ENCODE peak calls at places on chromosomes 16 and 17, in eight cellular contexts. T is astrocyte of the spinal cord; J is dorsolateral prefrontal cortex; Y is IMR-90; W is AG04450; F is cardiac fibroblast; V is ovary; A is CD8-positive, alpha-beta T cell. L is an unnamed sample.

GRCh38 chr17:64500487-64500859 is 3.6 kb upstream of the POLG2 start:
- DNase-seq in T (no peak), J (no peak), Y (no peak), W (no peak), F (no peak), V (no peak), A (no peak), L (no peak)

GRCh38 chr17:76384222-76384986 is at the start of gene SPHK1:
- DNase-seq in T (peak), J (no peak), Y (peak), W (no peak), F (peak), V (peak), A (peak), L (peak)

GRCh38 chr17:8253801-8254200 is 4.7 kb downstream of the PFAS start:
- DNase-seq in T (peak), J (no peak), Y (no peak), W (no peak), F (peak), V (no peak), A (no peak), L (peak)

GRCh38 chr17:9401434-9401833 is 174.2 kb downstream of the STX8 start:
- DNase-seq in T (peak), J (no peak), Y (peak), W (peak), F (peak), V (no peak), A (no peak), L (peak)

GRCh38 chr17:2701996-2702741 is 9.4 kb downstream of the CLUH start:
- DNase-seq in T (no peak), J (no peak), Y (no peak), W (no peak), F (no peak), V (no peak), A (no peak), L (no peak)

GRCh38 chr17:39813631-39814030 is 50.5 kb downstream of the IKZF3 start:
- DNase-seq in T (no peak), J (no peak), Y (no peak), W (no peak), F (no peak), V (no peak), A (peak), L (no peak)

GRCh38 chr17:5780476-5780875 is 196.2 kb upstream of the NLRP1 start:
- DNase-seq in T (peak), J (no peak), Y (peak), W (no peak), F (peak), V (no peak), A (no peak), L (peak)

GRCh38 chr17:74198694-74199093 is 4.8 kb upstream of the RPL38 start:
- DNase-seq in T (no peak), J (no peak), Y (no peak), W (no peak), F (no peak), V (no peak), A (no peak), L (no peak)

GRCh38 chr17:40242774-40243173 is 23.7 kb downstream of the WIPF2 start:
- DNase-seq in T (no peak), J (no peak), Y (no peak), W (no peak), F (no peak), V (no peak), A (no peak), L (no peak)

GRCh38 chr16:24077989-24078388 is 178.1 kb upstream of the CACNG3 start:
- DNase-seq in T (no peak), J (no peak), Y (no peak), W (no peak), F (no peak), V (no peak), A (no peak), L (no peak)

DNA sequence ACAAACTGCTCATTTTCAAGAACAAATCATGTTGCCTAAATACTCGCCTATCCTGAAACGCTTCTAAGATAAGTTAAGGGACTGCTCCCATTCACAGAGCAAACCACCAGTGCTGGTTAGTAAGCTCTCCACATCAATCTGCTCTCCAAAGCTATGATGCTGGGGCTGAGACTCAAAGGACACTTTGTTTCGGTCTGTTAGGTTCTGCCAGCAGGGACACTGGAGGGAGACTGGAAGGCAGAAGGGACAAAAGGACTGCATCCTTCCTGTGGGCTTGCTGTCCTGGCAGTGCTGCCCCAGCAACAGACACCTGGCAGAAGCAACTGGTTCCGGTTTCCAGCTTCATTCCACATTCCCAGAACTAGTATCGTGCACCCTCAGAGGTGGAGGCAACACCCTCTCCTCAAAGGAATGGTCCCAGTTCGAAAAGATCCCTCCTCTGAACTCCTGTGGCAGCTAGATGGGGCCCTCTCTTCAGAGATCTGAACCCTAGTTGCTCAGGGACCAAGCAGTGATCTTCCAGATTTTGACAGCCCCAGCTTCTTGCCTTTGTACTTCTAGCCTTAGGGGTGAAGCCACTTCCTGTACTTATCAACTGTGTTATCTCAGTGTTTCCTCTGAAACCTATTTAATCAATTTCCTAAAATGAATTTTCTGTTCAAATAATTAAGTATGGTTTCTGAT is 73.4 kb upstream of the GSG1L start:
- DNase-seq in T (no peak), J (no peak), Y (no peak), W (no peak), F (peak), V (no peak), A (peak), L (peak)
- TF ChIP-seq CTCF in T (no peak), J (no peak), Y (no peak), W (no peak), F (no peak), V (no peak), A (peak), L (peak)

GRCh38 chr17:72420775-72421127 is 299.9 kb downstream of the SOX9 start:
- DNase-seq in T (no peak), J (no peak), Y (no peak), W (no peak), F (no peak), V (no peak), A (no peak), L (no peak)

GRCh38 chr17:72419866-72420774 is 299.3 kb downstream of the SOX9 start:
- DNase-seq in T (peak), J (no peak), Y (no peak), W (no peak), F (no peak), V (no peak), A (no peak), L (no peak)

GRCh38 chr17:72422204-72422504 is 301.3 kb downstream of the SOX9 start:
- DNase-seq in T (no peak), J (no peak), Y (no peak), W (no peak), F (no peak), V (no peak), A (no peak), L (no peak)

GRCh38 chr17:72422505-72423285 is 301.9 kb downstream of the SOX9 start:
- DNase-seq in T (peak), J (no peak), Y (peak), W (peak), F (peak), V (no peak), A (no peak), L (peak)

DNA sequence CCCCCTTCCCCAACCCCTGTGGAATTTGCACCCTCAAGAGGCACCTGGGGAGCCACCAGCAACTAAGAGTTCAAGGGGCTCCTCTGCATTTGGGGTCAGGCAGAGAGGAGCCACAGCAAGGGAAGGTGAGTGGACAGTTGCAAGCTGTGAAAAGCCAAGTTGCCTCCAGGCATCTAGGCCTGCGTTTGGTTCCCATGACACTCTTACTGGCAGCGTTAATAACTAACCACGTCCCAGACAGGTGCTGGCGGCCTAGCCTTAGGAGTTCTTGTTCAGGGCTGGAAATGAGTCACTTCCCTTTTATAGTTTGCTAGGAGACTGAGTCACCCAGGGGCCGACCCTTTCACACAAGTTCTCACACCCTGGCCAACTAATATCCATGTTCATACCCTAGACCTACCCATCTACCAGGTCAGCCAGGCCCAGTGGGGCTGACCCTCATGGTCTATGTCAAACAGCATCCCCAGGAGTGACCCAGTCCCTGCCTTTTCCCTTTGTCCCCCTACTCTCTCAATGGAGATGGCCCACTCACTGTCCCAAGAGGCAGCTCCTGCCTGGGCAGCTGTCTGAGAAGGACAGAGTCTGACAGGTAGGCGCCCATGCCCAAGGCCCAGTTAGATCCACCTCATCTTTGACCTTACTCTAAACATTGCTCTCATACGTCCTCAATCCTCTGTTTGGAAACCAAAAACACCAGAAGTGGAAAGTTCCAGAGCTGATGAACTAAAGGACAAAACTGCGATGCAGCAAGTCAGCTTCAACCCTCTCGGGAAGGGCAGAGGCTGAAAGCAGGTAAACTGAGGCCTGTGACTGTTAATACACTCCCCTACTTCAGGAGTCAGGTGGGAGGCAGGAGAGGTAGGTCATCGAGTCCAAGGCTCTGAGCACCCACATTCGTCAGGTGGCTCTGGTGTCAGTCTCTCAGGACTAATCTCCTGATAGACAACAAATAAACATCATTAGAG is 300.6 kb downstream of the SOX9 start:
- DNase-seq in T (peak), J (no peak), Y (peak), W (peak), F (peak), V (no peak), A (no peak), L (peak)
- H3K4me3 ChIP-seq in T (no peak), J (no peak), Y (no peak), W (no peak), F (no peak), V (no peak), A (no peak), L (no peak)

DNA sequence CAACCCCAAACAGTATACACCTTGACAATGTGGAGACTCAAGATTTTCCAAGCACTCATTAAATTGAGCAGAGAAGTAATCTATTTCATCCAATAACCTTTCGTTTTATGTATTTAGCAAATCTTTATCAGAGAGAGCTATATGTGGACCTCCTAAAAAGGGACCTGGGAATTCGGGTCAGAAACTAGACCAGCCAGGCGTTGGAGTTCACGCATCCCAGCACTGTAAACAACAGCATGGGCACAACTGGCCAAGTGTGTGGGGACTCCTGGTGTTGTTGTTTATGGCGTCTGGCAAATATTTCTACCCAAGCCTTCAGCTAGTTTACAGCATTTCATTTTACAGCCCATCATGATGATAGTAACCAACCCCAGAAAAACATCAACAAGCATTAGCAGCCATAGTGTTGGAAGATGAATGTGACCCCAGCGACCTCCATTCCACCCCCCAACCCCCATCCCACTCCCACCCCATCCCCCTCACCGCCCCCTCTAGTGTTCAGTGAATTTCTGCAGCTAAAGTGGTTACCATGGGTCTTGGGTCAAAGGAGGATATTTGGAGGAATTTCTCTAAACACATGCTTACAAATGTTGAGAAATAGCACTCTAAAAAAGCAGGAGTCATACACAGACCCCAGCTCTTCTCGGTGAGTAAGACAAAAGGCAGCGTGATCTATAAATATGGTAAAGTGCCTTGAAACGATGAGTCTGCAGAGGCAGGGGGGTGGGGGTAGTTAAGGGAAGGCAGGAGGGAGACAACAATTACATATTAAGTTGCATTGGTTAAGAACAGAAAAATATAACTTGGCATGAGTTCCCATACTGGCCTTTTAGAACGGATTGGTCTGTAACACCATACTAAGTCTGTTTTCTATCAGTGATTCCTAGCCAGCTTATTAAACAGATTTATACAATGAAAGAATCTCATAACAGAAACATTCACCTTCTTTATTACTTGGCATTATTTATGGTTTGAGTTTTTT is 91.4 kb upstream of the TBX2 start:
- DNase-seq in T (peak), J (no peak), Y (peak), W (peak), F (peak), V (no peak), A (no peak), L (peak)
- TF ChIP-seq CTCF in T (peak), J (no peak), Y (peak), W (peak), F (no peak), V (no peak), A (no peak), L (peak)

DNA sequence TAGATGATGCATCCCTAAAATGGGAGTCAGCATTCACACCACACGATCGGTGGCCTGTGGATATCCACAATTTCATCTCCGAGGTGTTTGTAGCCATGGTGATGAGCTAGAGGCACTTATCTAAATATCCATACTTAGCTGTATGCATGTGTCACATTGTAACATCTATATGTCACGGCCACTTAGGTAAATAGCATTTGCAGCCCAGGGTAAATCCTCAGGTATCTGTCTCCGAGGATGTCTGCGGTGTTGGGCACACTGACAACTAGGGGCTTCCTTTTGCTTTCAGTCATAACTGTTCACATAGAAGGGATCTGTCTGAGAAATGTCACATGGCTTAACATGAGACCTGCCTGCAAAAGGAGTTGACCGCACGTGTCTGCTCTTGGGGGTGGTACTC is 455.2 kb upstream of the ZFHX3 start:
- DNase-seq in T (no peak), J (no peak), Y (no peak), W (no peak), F (no peak), V (no peak), A (no peak), L (no peak)
- H3K4me3 ChIP-seq in T (no peak), J (no peak), Y (no peak), W (no peak), F (no peak), V (no peak), A (no peak), L (no peak)

GRCh38 chr17:79850571-79851460 is 11.6 kb upstream of the CBX4 start:
- DNase-seq in T (peak), J (no peak), Y (peak), W (no peak), F (no peak), V (no peak), A (no peak), L (no peak)
- TF ChIP-seq CTCF in T (no peak), J (no peak), Y (no peak), W (no peak), F (no peak), V (no peak), A (no peak), L (no peak)

DNA sequence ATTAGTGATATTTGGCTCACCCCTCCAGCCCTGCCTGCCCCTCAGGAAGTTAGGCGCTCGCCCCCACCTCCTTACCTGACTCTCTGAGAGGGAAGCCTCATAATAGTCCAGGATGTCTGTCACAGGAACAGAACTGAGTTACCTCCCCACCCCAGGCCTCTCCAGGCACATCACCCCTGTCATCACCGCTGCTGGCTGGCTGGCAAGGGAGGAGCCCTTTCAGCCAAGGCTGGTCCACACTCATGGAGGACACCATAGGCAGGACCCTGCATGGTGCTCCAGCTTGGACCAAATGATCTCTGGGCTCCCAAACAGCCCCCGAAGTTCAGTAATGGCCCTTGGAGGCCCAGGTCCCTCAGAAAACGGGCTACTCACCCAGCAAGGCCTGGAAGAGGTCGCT is 1.5 kb downstream of the DLG4 start:
- DNase-seq in T (no peak), J (no peak), Y (no peak), W (no peak), F (no peak), V (no peak), A (no peak), L (no peak)
- H3K4me3 ChIP-seq in T (no peak), J (peak), Y (no peak), W (peak), F (peak), V (no peak), A (peak), L (peak)

DNA sequence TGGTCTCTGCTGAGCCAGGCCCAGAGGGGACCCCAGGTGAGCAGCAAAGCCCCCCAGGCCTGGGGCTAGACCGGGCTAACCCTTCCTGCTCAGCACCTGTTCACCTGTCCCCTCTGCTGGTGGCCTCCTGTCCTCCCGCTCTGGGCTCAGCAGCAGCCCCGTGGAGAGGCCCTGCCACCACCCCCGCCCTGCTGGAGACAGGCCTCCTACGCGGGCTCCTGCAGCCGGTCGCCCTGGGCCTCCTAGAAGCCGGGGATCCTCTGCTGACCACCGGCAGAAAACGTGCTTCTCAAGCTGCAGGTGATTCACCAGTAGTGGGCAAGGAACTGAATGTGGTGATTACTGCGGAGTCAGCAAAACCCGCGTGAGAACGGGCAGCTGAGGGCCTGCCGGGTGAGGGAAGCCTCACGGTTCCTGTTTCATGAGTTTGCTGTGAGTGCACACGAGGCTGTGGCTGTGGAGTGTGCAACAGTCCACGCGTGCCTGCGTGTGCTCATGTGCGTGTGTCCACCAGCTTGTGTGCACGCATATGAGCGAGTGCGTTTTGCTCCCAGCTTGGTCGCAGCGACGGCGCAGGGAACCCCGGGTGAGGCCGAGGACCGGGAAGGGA is 792 bp downstream of the SECTM1 start:
- DNase-seq in T (peak), J (no peak), Y (peak), W (no peak), F (peak), V (no peak), A (peak), L (peak)
- TF ChIP-seq CTCF in T (no peak), J (no peak), Y (no peak), W (no peak), F (no peak), V (no peak), A (no peak), L (no peak)

DNA sequence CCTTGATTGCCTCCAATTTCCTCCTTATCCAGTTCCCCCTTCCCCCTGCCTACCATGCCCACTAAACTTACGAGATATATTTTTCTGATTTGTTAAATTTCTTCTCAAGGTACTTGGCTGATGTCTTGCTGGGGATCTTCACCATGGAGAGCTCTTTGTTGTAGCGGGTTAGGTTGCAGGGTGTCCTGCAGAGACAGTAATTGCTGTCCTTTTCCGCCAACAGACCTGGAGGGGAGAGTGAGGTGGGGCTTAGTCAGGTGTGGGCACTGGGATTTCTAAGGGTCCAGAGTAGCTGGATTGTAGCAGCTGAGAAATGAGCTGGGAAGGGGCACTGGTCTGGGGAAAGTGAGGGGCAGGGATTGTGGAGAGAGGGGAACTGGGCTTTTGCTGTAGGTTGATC is 32.1 kb downstream of the SPACA3 start:
- DNase-seq in T (no peak), J (no peak), Y (no peak), W (no peak), F (no peak), V (no peak), A (no peak), L (no peak)
- H3K4me3 ChIP-seq in T (no peak), J (no peak), Y (no peak), W (no peak), F (no peak), V (no peak), A (no peak), L (no peak)

GRCh38 chr17:51120739-51121619 is at the start of gene SPAG9:
- DNase-seq in T (peak), J (peak), Y (peak), W (peak), F (peak), V (peak), A (peak), L (peak)

GRCh38 chr17:51120357-51120738 is 320 bp downstream of the SPAG9 start:
- DNase-seq in T (peak), J (peak), Y (peak), W (no peak), F (no peak), V (no peak), A (peak), L (peak)

GRCh38 chr17:51124641-51125503 is 4.2 kb upstream of the SPAG9 start:
- DNase-seq in T (no peak), J (no peak), Y (no peak), W (no peak), F (no peak), V (no peak), A (no peak), L (no peak)

GRCh38 chr17:51119415-51120356 is 982 bp downstream of the SPAG9 start:
- DNase-seq in T (peak), J (no peak), Y (peak), W (no peak), F (peak), V (peak), A (peak), L (peak)

GRCh38 chr17:51121620-51122472 is 1.2 kb upstream of the SPAG9 start:
- DNase-seq in T (peak), J (peak), Y (peak), W (peak), F (peak), V (peak), A (peak), L (peak)
- TF ChIP-seq CTCF in T (no peak), J (no peak), Y (no peak), W (no peak), F (no peak), V (no peak), A (no peak), L (no peak)

L was measured in fibroblast of pulmonary artery.